ENCODE peak calls at places on chromosomes 6 and 20, in nine cellular contexts. M is activated CD4-positive, alpha-beta memory T cell treated with anti-CD3 and anti-CD28 coated beads for 36 hours; S is dermis microvascular lymphatic vessel endothelial cell; K is midbrain; Y is caudate nucleus; R is iPS-NIHi11; T is GM13976; L is Right ventricle myocardium inferior; C is T1000. Q is an unnamed sample.
A peak's percentile ranks its signal among the peaks of the same experiment; 100 is the strongest.

GRCh38 chr6:125224236-125224861 is 70.8 kb downstream of the TPD52L1 start:
- DNase-seq in M (no peak), T (no peak), L (no peak), K (no peak), Y (no peak), R (no peak), C (no peak), S (no peak), Q (no peak)

GRCh38 chr20:41249371-41249770 is 68.2 kb downstream of the ZHX3 start:
- DNase-seq in S (peak; percentile 90), R (no peak), Y (peak; percentile 55), L (peak; percentile 75), K (peak; percentile 74), C (peak; percentile 17), T (peak; percentile 40), M (no peak), Q (no peak)

GRCh38 chr6:45808041-45808440 is 207.6 kb downstream of the CLIC5 start:
- DNase-seq in M (no peak), S (no peak), L (no peak), T (no peak), C (no peak), Y (no peak), K (no peak), R (no peak), Q (no peak)

GRCh38 chr6:167706313-167707109 is 120.2 kb upstream of the AFDN start:
- DNase-seq in S (no peak), K (no peak), R (no peak), Y (no peak), L (no peak), T (peak; percentile 77), C (no peak), M (peak; percentile 75), Q (no peak)

GRCh38 chr6:22896716-22897115 is 327.4 kb downstream of the HDGFL1 start:
- DNase-seq in S (no peak), Y (no peak), T (no peak), M (no peak), L (no peak), R (peak; percentile 17), C (no peak), K (no peak), Q (no peak)

GRCh38 chr6:161233986-161234620 is 39.8 kb downstream of the AGPAT4 start:
- DNase-seq in S (peak; percentile 71), L (no peak), M (no peak), C (peak; percentile 86), R (no peak), Y (peak; percentile 54), K (peak; percentile 74), T (no peak), Q (no peak)

GRCh38 chr20:2879148-2879547 is 5.9 kb downstream of the PTPRA start:
- DNase-seq in R (no peak), K (no peak), C (no peak), T (no peak), L (no peak), Y (no peak), M (no peak), S (no peak), Q (no peak)

GRCh38 chr6:53281518-53282215 is 67.1 kb downstream of the ELOVL5 start:
- DNase-seq in T (no peak), R (no peak), Y (no peak), S (no peak), L (no peak), M (no peak), C (no peak), K (no peak), Q (no peak)

GRCh38 chr6:143692696-143693095 is 14.9 kb downstream of the PHACTR2 start:
- DNase-seq in M (no peak), S (no peak), Y (no peak), C (no peak), T (no peak), R (no peak), L (no peak), K (no peak), Q (no peak)

GRCh38 chr6:20221448-20221847 is 9.2 kb upstream of the MBOAT1 start:
- DNase-seq in K (no peak), C (no peak), L (no peak), Y (no peak), M (no peak), S (no peak), T (no peak), R (no peak), Q (no peak)

GRCh38 chr6:163209005-163209404 is 205.5 kb upstream of the QKI start:
- DNase-seq in T (no peak), M (no peak), C (no peak), R (no peak), L (no peak), Y (no peak), K (no peak), S (no peak), Q (no peak)

GRCh38 chr20:58719971-58720371 is 27.4 kb downstream of the NPEPL1 start:
- DNase-seq in Y (no peak), T (peak; percentile 10), S (no peak), M (no peak), R (no peak), C (no peak), K (no peak), L (no peak), Q (no peak)

GRCh38 chr6:115768469-115768868 is 292.2 kb downstream of the FRK start:
- DNase-seq in S (no peak), C (no peak), K (no peak), L (no peak), R (no peak), Y (no peak), T (no peak), M (no peak), Q (no peak)

GRCh38 chr20:45041464-45042337 is 59.2 kb downstream of the KCNS1 start:
- DNase-seq in R (peak; percentile 35), K (no peak), M (no peak), C (no peak), Y (no peak), L (no peak), T (no peak), S (peak; percentile 94), Q (no peak)